ENCODE peak calls at places on chromosomes 4 and X, in five cellular contexts. Z is K562, H is IMR-90, S is OCI-LY7, Y is DND-41. O is an unnamed sample.

GRCh38 chr4:143336828-143337599 is at the start of gene GAB1:
- DNase-seq in Z (peak; percentile 61), Y (peak; percentile 52), S (peak; percentile 94), H (peak; percentile 80), O (no peak)

GRCh38 chrX:11105080-11105479 is 6.1 kb upstream of the HCCS start:
- DNase-seq in Z (peak; percentile 9), S (no peak), Y (no peak), H (peak; percentile 54), O (no peak)

GRCh38 chr4:156884183-156884582 is 87.4 kb downstream of the PDGFC start:
- DNase-seq in H (no peak), Y (no peak), Z (no peak), S (no peak), O (no peak)

GRCh38 chrX:66638591-66639500 is at the start of gene EDA2R:
- DNase-seq in Z (no peak), Y (peak; percentile 5), H (peak; percentile 87), S (peak; percentile 81), O (no peak)

GRCh38 chr4:140109626-140110213 is 44.3 kb downstream of the MAML3 start:
- DNase-seq in H (no peak), S (no peak), Y (no peak), Z (no peak), O (no peak)

GRCh38 chr4:186104895-186105720 is 604 bp downstream of the FAM149A start:
- DNase-seq in H (no peak), S (no peak), Y (no peak), Z (no peak), O (no peak)

GRCh38 chrX:111244238-111244750 is 26.0 kb downstream of the CAPN6 start:
- DNase-seq in S (peak; percentile 1), H (peak; percentile 14), Z (no peak), Y (no peak), O (peak; percentile 62)

GRCh38 chrX:134999469-134999868 is 8.7 kb downstream of the SMIM10 start:
- DNase-seq in Y (no peak), H (peak; percentile 69), Z (no peak), S (peak; percentile 15), O (peak; percentile 75)

GRCh38 chr4:150582881-150583286 is 933 bp downstream of the MAB21L2 start:
- DNase-seq in H (peak; percentile 51), Y (no peak), Z (no peak), S (no peak), O (no peak)

GRCh38 chr4:73770917-73771316 is 30.5 kb downstream of the CXCL8 start:
- DNase-seq in S (no peak), Z (no peak), Y (no peak), H (no peak), O (no peak)

GRCh38 chrX:15594371-15594770 is 6.4 kb downstream of the ACE2 start:
- DNase-seq in S (no peak), Z (no peak), H (no peak), Y (no peak), O (peak; percentile 53)

GRCh38 chr4:146368209-146368608 is 153.5 kb downstream of the SLC10A7 start:
- DNase-seq in Y (no peak), H (no peak), Z (no peak), S (no peak), O (no peak)

GRCh38 chr4:8697826-8698225 is 105.3 kb downstream of the CPZ start:
- DNase-seq in S (no peak), H (no peak), Y (no peak), Z (no peak), O (no peak)

GRCh38 chr4:101271516-101271915 is 75.8 kb downstream of the PPP3CA start:
- DNase-seq in Z (no peak), H (peak; percentile 31), S (no peak), Y (no peak), O (no peak)

GRCh38 chr4:167232805-167233522 is 1.3 kb downstream of the SPOCK3 start:
- DNase-seq in Y (no peak), H (no peak), S (no peak), Z (no peak), O (no peak)

GRCh38 chrX:18927558-18927957 is 56.4 kb downstream of the PHKA2 start:
- DNase-seq in S (no peak), H (no peak), Z (no peak), Y (no peak), O (no peak)

GRCh38 chr4:146054676-146055075 is 116.1 kb upstream of the ZNF827 start:
- DNase-seq in H (no peak), Y (peak; percentile 4), Z (no peak), S (no peak), O (no peak)

GRCh38 chr4:128060130-128060619 is 937 bp upstream of the LARP1B start:
- DNase-seq in H (peak; percentile 6), Y (no peak), S (no peak), Z (no peak), O (no peak)

GRCh38 chr4:176340871-176341685 is 21.3 kb downstream of the SPCS3 start:
- DNase-seq in Z (peak; percentile 32), S (peak; percentile 63), Y (no peak), H (peak; percentile 66), O (peak; percentile 66)

GRCh38 chrX:112513154-112513553 is 166.6 kb downstream of the LHFPL1 start:
- DNase-seq in Y (no peak), S (no peak), Z (no peak), H (peak; percentile 78), O (no peak)

GRCh38 chrX:87583679-87584078 is 66.1 kb downstream of the KLHL4 start:
- DNase-seq in S (peak; percentile 0), Z (no peak), Y (peak; percentile 3), H (peak; percentile 10), O (peak; percentile 72)

GRCh38 chr4:184375027-184375426 is 99.3 kb downstream of the IRF2 start:
- DNase-seq in Z (no peak), H (peak; percentile 38), S (no peak), Y (no peak), O (no peak)

GRCh38 chr4:1767770-1768366 is 25.2 kb upstream of the FGFR3 start:
- DNase-seq in Y (no peak), H (peak; percentile 8), Z (peak; percentile 87), S (peak; percentile 47), O (peak; percentile 76)

GRCh38 chrX:11944486-11944885 is 186.4 kb downstream of the MSL3 start:
- DNase-seq in S (peak; percentile 3), Y (no peak), Z (peak; percentile 19), H (peak; percentile 64), O (peak; percentile 71)

GRCh38 chr4:1409806-1410425 is 3.7 kb upstream of the NKX1-1 start:
- DNase-seq in Y (no peak), S (no peak), H (no peak), Z (no peak), O (no peak)

GRCh38 chr4:25246680-25247611 is 13.1 kb downstream of the PI4K2B start:
- DNase-seq in Y (no peak), H (no peak), S (no peak), Z (no peak), O (no peak)
- H3K9me3 ChIP-seq in Y (peaks cover 8% of the 10 kb centered on the region), H (peaks cover 2% of the 10 kb centered on the region), S (no peaks in the 10 kb centered on the region), Z (peaks cover 2% of the 10 kb centered on the region), O (no peaks in the 10 kb centered on the region)

DNA sequence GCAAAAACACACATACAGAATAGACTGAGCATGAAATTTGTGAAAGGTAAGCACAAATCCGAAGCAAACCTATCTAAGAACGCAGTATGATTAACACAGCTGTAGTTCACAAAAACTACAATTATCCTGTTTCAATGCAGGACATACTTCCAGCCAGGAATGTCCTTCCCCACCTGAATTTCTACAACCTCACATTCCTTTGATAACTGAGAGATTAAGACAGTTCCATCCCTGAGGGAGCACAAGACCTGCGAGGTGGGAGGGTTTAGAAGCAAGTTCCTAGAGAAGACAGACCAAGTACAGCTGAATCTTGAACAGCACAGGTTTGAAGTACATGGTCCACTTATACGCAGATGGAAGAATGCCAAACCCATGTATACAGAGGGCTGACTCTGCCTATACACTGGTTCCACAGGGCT is 10.6 kb downstream of the ABCG2 start:
- DNase-seq in Z (no peak), H (no peak), S (no peak), Y (no peak), O (no peak)
- H2AFZ ChIP-seq in Z (no peak overlapping the region), H (peak overlapping the region; percentile 59), S (no peak overlapping the region), Y (no peak overlapping the region), O (no peak overlapping the region)

GRCh38 chr4:273312-274017 is 31.8 kb downstream of the ZNF732 start:
- DNase-seq in Y (no peak), S (no peak), Z (no peak), H (no peak), O (no peak)
- H3K9me3 ChIP-seq in Y (peaks cover 54% of the 10 kb centered on the region), S (peaks cover 83% of the 10 kb centered on the region), Z (peaks cover 3% of the 10 kb centered on the region), H (peaks cover 17% of the 10 kb centered on the region), O (peaks cover 64% of the 10 kb centered on the region)

DNA sequence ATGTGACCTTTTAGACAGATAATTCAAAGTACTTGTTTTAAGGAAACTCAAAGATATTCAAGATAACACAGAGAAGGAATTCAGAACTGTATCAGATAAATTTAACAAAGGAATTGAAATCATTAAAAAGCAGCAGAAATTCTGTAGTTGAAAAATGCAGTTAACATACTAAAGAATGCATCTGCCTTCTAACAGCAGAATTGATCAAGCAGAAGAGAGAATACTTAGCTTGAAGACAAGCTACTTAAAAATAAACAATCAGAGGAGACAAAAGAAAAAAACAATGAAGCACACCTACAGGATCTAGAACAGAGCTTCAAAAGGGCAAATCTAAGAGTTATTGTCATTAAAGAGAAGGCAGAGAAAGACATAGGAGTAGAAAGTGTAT is 123.0 kb upstream of the TET2 start:
- DNase-seq in S (no peak), Z (no peak), Y (no peak), H (no peak), O (no peak)
- H2AFZ ChIP-seq in S (no peak overlapping the region), Z (no peak overlapping the region), Y (no peak overlapping the region), H (no peak overlapping the region), O (no peak overlapping the region)

DNA sequence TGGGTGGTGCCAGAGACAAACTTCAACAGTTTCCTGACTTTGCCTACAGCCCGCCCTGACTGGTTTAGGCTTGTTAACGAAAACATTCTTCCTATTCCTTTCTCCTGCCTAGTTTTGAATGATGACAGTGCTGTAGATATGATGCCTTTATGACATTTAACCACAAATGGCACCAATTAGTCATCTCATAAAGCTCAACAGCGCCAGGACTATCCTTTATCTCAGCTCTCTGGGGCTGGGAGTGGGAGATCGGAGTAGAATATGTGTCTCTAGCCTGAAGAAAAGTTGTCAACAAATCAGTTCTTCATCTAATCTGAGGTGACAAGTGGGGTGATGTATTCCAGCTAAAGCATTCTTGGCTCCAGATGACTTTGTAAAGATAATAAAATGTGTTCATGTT is 64.6 kb upstream of the SH3RF1 start:
- DNase-seq in S (no peak), H (peak; percentile 33), Y (no peak), Z (no peak), O (no peak)
- H3K9me3 ChIP-seq in S (no peaks in the 10 kb centered on the region), H (no peaks in the 10 kb centered on the region), Y (no peaks in the 10 kb centered on the region), Z (no peaks in the 10 kb centered on the region), O (no peaks in the 10 kb centered on the region)

GRCh38 chr4:177444911-177445736 is 2.9 kb upstream of the AGA start:
- DNase-seq in H (no peak), S (no peak), Z (no peak), Y (no peak), O (no peak)
- H2AFZ ChIP-seq in H (no peak overlapping the region), S (no peak overlapping the region), Z (peak overlapping the region; percentile 29), Y (no peak overlapping the region), O (no peak overlapping the region)

GRCh38 chr4:46441116-46441859 is 51.4 kb upstream of the GABRA2 start:
- DNase-seq in H (peak; percentile 94), Y (no peak), Z (no peak), S (no peak), O (no peak)
- H3K9me3 ChIP-seq in H (no peaks in the 10 kb centered on the region), Y (no peaks in the 10 kb centered on the region), Z (no peaks in the 10 kb centered on the region), S (no peaks in the 10 kb centered on the region), O (no peaks in the 10 kb centered on the region)